ENCODE peak calls at places on chromosomes 16 and 17, in eight cellular contexts. B, K, O, E, J, Q, C and U are unnamed samples.

GRCh38 chr16:54812229-54812628 is 118.4 kb upstream of the IRX5 start:
- DNase-seq in Q (no peak), C (no peak), K (no peak), E (no peak), J (peak; percentile 26), B (no peak), O (no peak), U (peak; percentile 30)

GRCh38 chr17:1252203-1252608 is 18.0 kb upstream of the BHLHA9 start:
- DNase-seq in E (no peak), B (no peak), K (no peak), O (no peak), C (peak; percentile 79), Q (no peak), J (peak; percentile 25), U (no peak)

GRCh38 chr17:65228734-65229390 is 91.7 kb downstream of the RGS9 start:
- DNase-seq in Q (no peak), J (peak; percentile 7), O (no peak), E (peak; percentile 29), C (no peak), B (peak; percentile 65), K (no peak), U (no peak)

GRCh38 chr17:43839670-43840101 is 6.7 kb upstream of the MPP3 start:
- DNase-seq in Q (peak; percentile 74), O (peak; percentile 84), B (no peak), E (peak; percentile 90), C (peak; percentile 82), J (no peak), K (no peak), U (peak; percentile 16)

GRCh38 chr17:56038136-56038535 is 115.1 kb upstream of the ANKFN1 start:
- DNase-seq in E (no peak), C (no peak), Q (no peak), J (no peak), B (no peak), K (no peak), O (no peak), U (peak; percentile 26)

GRCh38 chr17:75996665-75997590 is 3.7 kb upstream of the CDK3 start:
- DNase-seq in B (peak; percentile 73), E (peak; percentile 96), J (no peak), Q (peak; percentile 63), O (peak; percentile 90), K (no peak), C (no peak), U (peak; percentile 16)

GRCh38 chr17:70859829-70860228 is 690.5 kb downstream of the KCNJ2 start:
- DNase-seq in E (no peak), K (no peak), J (no peak), B (no peak), O (no peak), Q (no peak), C (no peak), U (no peak)

GRCh38 chr17:42530952-42531454 is 5.0 kb upstream of the NAGLU start:
- DNase-seq in J (no peak), B (no peak), E (no peak), Q (no peak), C (no peak), K (no peak), O (no peak), U (no peak)

GRCh38 chr17:6686026-6686425 is 27.1 kb downstream of the SLC13A5 start:
- DNase-seq in E (no peak), J (no peak), O (no peak), Q (no peak), C (no peak), K (no peak), B (no peak), U (no peak)

GRCh38 chr17:2852211-2852610 is 56.0 kb downstream of the RAP1GAP2 start:
- DNase-seq in O (no peak), C (no peak), J (no peak), K (no peak), B (no peak), Q (no peak), E (no peak), U (no peak)

GRCh38 chr16:81633680-81634379 is 145.3 kb upstream of the PLCG2 start:
- DNase-seq in K (no peak), C (no peak), B (no peak), E (no peak), O (no peak), Q (no peak), J (no peak), U (no peak)

GRCh38 chr16:14071576-14072271 is 605 bp downstream of the MRTFB start:
- DNase-seq in Q (no peak), K (no peak), J (peak; percentile 14), C (no peak), B (peak; percentile 9), E (no peak), O (peak; percentile 40), U (peak; percentile 12)

GRCh38 chr17:42010898-42011516 is 6.2 kb downstream of the DNAJC7 start:
- DNase-seq in K (no peak), Q (no peak), J (peak; percentile 37), C (no peak), O (no peak), B (peak; percentile 54), E (peak; percentile 33), U (no peak)

GRCh38 chr16:72908362-72908838 is 139.5 kb downstream of the ZFHX3 start:
- DNase-seq in C (no peak), Q (no peak), B (no peak), K (no peak), O (no peak), J (no peak), E (no peak), U (peak; percentile 69)

GRCh38 chr16:74865922-74866598 is 91.4 kb upstream of the FA2H start:
- DNase-seq in B (peak; percentile 6), Q (no peak), E (no peak), O (no peak), J (no peak), K (no peak), C (no peak), U (no peak)

GRCh38 chr16:80816372-80816771 is 12.0 kb upstream of the CDYL2 start:
- DNase-seq in J (no peak), E (no peak), B (no peak), C (no peak), Q (no peak), K (no peak), O (no peak), U (peak; percentile 5)

GRCh38 chr17:1312261-1312870 is 32.9 kb downstream of the TRARG1 start:
- DNase-seq in O (no peak), E (no peak), K (no peak), C (no peak), J (no peak), B (no peak), Q (no peak), U (no peak)

GRCh38 chr16:85615014-85615851 is 2.1 kb downstream of the GSE1 start:
- DNase-seq in O (peak; percentile 90), Q (peak; percentile 91), C (no peak), B (no peak), K (no peak), E (peak; percentile 95), J (no peak), U (no peak)

GRCh38 chr17:2484876-2485275 is 26.8 kb downstream of the METTL16 start:
- DNase-seq in J (peak; percentile 30), K (no peak), Q (no peak), O (no peak), E (no peak), C (no peak), B (peak; percentile 27), U (no peak)

GRCh38 chr17:44279586-44280344 is 11.8 kb upstream of the SLC4A1 start:
- DNase-seq in C (no peak), E (peak; percentile 43), K (no peak), Q (peak; percentile 64), B (peak; percentile 93), J (no peak), O (peak; percentile 75), U (peak; percentile 88)